ENCODE peak calls at places on chromosomes 12 and 14, in six cellular contexts. V, M, P, X, Y and H are unnamed samples.

GRCh38 chr12:50302686-50303085 is 19.4 kb upstream of the LIMA1 start:
- DNase-seq in V (no peak), M (no peak), P (no peak), X (no peak), Y (no peak), H (peak; percentile 26)

GRCh38 chr14:88049271-88049670 is 44.3 kb downstream of the GPR65 start:
- DNase-seq in V (no peak), M (no peak), P (no peak), X (no peak), Y (no peak), H (no peak)

GRCh38 chr12:67436230-67436629 is 167.1 kb downstream of the CAND1 start:
- DNase-seq in V (no peak), M (no peak), P (no peak), X (no peak), Y (no peak), H (no peak)

GRCh38 chr12:64746663-64747062 is 12.5 kb downstream of the GNS start:
- DNase-seq in V (no peak), M (peak; percentile 35), P (no peak), X (no peak), Y (no peak), H (peak; percentile 14)

GRCh38 chr12:8890313-8891084 is 23.8 kb upstream of the PHC1 start:
- DNase-seq in V (peak; percentile 51), M (peak; percentile 66), P (peak; percentile 52), X (peak; percentile 35), Y (peak; percentile 74), H (peak; percentile 64)

GRCh38 chr14:61260939-61261776 is 20.0 kb downstream of the TMEM30B start:
- DNase-seq in V (no peak), M (peak; percentile 48), P (no peak), X (peak; percentile 54), Y (peak; percentile 22), H (peak; percentile 95)

GRCh38 chr14:34824826-34825225 is 50.3 kb downstream of the BAZ1A start:
- DNase-seq in V (no peak), M (no peak), P (no peak), X (no peak), Y (no peak), H (no peak)

GRCh38 chr14:103230021-103230420 is 104.0 kb upstream of the EIF5 start:
- DNase-seq in V (no peak), M (no peak), P (no peak), X (no peak), Y (no peak), H (no peak)

GRCh38 chr12:86931714-86932113 is 675.5 kb upstream of the MGAT4C start:
- DNase-seq in V (no peak), M (no peak), P (no peak), X (no peak), Y (no peak), H (no peak)

GRCh38 chr12:86663691-86664090 is 407.5 kb upstream of the MGAT4C start:
- DNase-seq in V (no peak), M (peak; percentile 22), P (no peak), X (no peak), Y (no peak), H (peak; percentile 7)

GRCh38 chr14:83416476-83416875 is 1882.8 kb upstream of the SEL1L start:
- DNase-seq in V (no peak), M (no peak), P (no peak), X (no peak), Y (no peak), H (no peak)

GRCh38 chr12:88339254-88339949 is 197.3 kb downstream of the TMTC3 start:
- DNase-seq in V (no peak), M (peak; percentile 39), P (no peak), X (no peak), Y (no peak), H (peak; percentile 43)

GRCh38 chr14:45743884-45744283 is 490.9 kb upstream of the MIS18BP1 start:
- DNase-seq in V (no peak), M (no peak), P (no peak), X (no peak), Y (no peak), H (no peak)

GRCh38 chr14:101914083-101914482 is 50.3 kb upstream of the DYNC1H1 start:
- DNase-seq in V (no peak), M (no peak), P (no peak), X (no peak), Y (no peak), H (no peak)

GRCh38 chr12:120282229-120282628 is 9.5 kb downstream of the RNU4-2 start:
- DNase-seq in V (no peak), M (no peak), P (no peak), X (no peak), Y (no peak), H (no peak)

GRCh38 chr12:2355198-2355597 is 302.4 kb downstream of the CACNA1C start:
- DNase-seq in V (no peak), M (no peak), P (no peak), X (no peak), Y (no peak), H (no peak)

GRCh38 chr12:113062502-113063395 is 6.2 kb downstream of the DTX1 start:
- DNase-seq in V (no peak), M (no peak), P (no peak), X (peak; percentile 65), Y (no peak), H (no peak)

GRCh38 chr14:101889898-101890297 is 74.5 kb upstream of the DYNC1H1 start:
- DNase-seq in V (no peak), M (peak; percentile 25), P (no peak), X (no peak), Y (no peak), H (peak; percentile 33)

GRCh38 chr12:94027561-94027960 is 120.8 kb upstream of the PLXNC1 start:
- DNase-seq in V (no peak), M (no peak), P (no peak), X (no peak), Y (no peak), H (no peak)

GRCh38 chr12:946212-946611 is 3.3 kb downstream of the RAD52 start:
- DNase-seq in V (no peak), M (peak; percentile 25), P (no peak), X (no peak), Y (no peak), H (no peak)

GRCh38 chr12:112664569-112664968 is 127.0 kb upstream of the RPH3A start:
- DNase-seq in V (no peak), M (peak; percentile 13), P (no peak), X (no peak), Y (peak; percentile 40), H (peak; percentile 1)

GRCh38 chr12:105214670-105215375 is 21.2 kb downstream of the APPL2 start:
- DNase-seq in V (peak; percentile 84), M (peak; percentile 32), P (no peak), X (peak; percentile 90), Y (peak; percentile 87), H (no peak)

GRCh38 chr14:77339407-77339806 is 18.6 kb downstream of the GSTZ1 start:
- DNase-seq in V (no peak), M (peak; percentile 45), P (no peak), X (no peak), Y (no peak), H (peak; percentile 59)

GRCh38 chr14:75561013-75561432 is 17.4 kb upstream of the FLVCR2 start:
- DNase-seq in V (peak; percentile 89), M (peak; percentile 88), P (no peak), X (peak; percentile 82), Y (peak; percentile 93), H (peak; percentile 79)